ENCODE peak calls at places on chromosomes 3 and 15, in ten cellular contexts. One of them, this sample, is unnamed. For H3K9me3, the result is how much of the 10 kb centered on the place peaks cover.

GRCh38 chr3:170494766-170495165 is 76.1 kb downstream of the CLDN11 start:
- DNase-seq in heart right ventricle: no peak
- DNase-seq in left ventricle myocardium inferior: no peak
- DNase-seq in Panc1: no peak
- DNase-seq in tibial nerve: no peak
- DNase-seq in mesenchymal stem cell: no peak
- DNase-seq in ovary: peak
- DNase-seq in PC-3: no peak
- DNase-seq in right lobe of liver: no peak
- DNase-seq in suprapubic skin: no peak
- DNase-seq in this sample: no peak

GRCh38 chr3:144771401-144771870 is 799.8 kb downstream of the DIPK2A start:
- DNase-seq in heart right ventricle: no peak
- DNase-seq in left ventricle myocardium inferior: no peak
- DNase-seq in Panc1: no peak
- DNase-seq in tibial nerve: no peak
- DNase-seq in mesenchymal stem cell: no peak
- DNase-seq in ovary: no peak
- DNase-seq in PC-3: no peak
- DNase-seq in right lobe of liver: no peak
- DNase-seq in suprapubic skin: no peak
- DNase-seq in this sample: no peak

GRCh38 chr3:126146525-126147146 is 33.8 kb downstream of the ALDH1L1 start:
- DNase-seq in heart right ventricle: peak
- DNase-seq in left ventricle myocardium inferior: no peak
- DNase-seq in Panc1: no peak
- DNase-seq in tibial nerve: no peak
- DNase-seq in mesenchymal stem cell: no peak
- DNase-seq in ovary: no peak
- DNase-seq in PC-3: no peak
- DNase-seq in right lobe of liver: no peak
- DNase-seq in suprapubic skin: peak
- DNase-seq in this sample: no peak

GRCh38 chr3:38126121-38126892 is 10.6 kb downstream of the ACAA1 start:
- DNase-seq in heart right ventricle: no peak
- DNase-seq in left ventricle myocardium inferior: no peak
- DNase-seq in Panc1: no peak
- DNase-seq in tibial nerve: no peak
- DNase-seq in mesenchymal stem cell: no peak
- DNase-seq in ovary: no peak
- DNase-seq in PC-3: no peak
- DNase-seq in right lobe of liver: peak
- DNase-seq in suprapubic skin: peak
- DNase-seq in this sample: no peak

GRCh38 chr15:85597155-85597815 is 197.4 kb downstream of the KLHL25 start:
- DNase-seq in heart right ventricle: no peak
- DNase-seq in left ventricle myocardium inferior: no peak
- DNase-seq in Panc1: no peak
- DNase-seq in tibial nerve: no peak
- DNase-seq in mesenchymal stem cell: no peak
- DNase-seq in ovary: no peak
- DNase-seq in PC-3: no peak
- DNase-seq in right lobe of liver: no peak
- DNase-seq in suprapubic skin: no peak
- DNase-seq in this sample: no peak

GRCh38 chr15:36579792-36580431 is 486 bp downstream of the CDIN1 start:
- DNase-seq in heart right ventricle: no peak
- DNase-seq in left ventricle myocardium inferior: peak
- DNase-seq in Panc1: no peak
- DNase-seq in tibial nerve: peak
- DNase-seq in mesenchymal stem cell: no peak
- DNase-seq in ovary: peak
- DNase-seq in PC-3: peak
- DNase-seq in right lobe of liver: no peak
- DNase-seq in suprapubic skin: no peak
- DNase-seq in this sample: no peak

GRCh38 chr3:96991812-96992211 is 177.4 kb downstream of the EPHA6 start:
- DNase-seq in heart right ventricle: no peak
- DNase-seq in left ventricle myocardium inferior: no peak
- DNase-seq in Panc1: no peak
- DNase-seq in tibial nerve: no peak
- DNase-seq in mesenchymal stem cell: no peak
- DNase-seq in ovary: peak
- DNase-seq in PC-3: no peak
- DNase-seq in right lobe of liver: no peak
- DNase-seq in suprapubic skin: no peak
- DNase-seq in this sample: no peak

GRCh38 chr3:46883252-46884185 is 6.0 kb downstream of the PTH1R start:
- DNase-seq in heart right ventricle: no peak
- DNase-seq in left ventricle myocardium inferior: no peak
- DNase-seq in Panc1: no peak
- DNase-seq in tibial nerve: no peak
- DNase-seq in mesenchymal stem cell: peak
- DNase-seq in ovary: no peak
- DNase-seq in PC-3: no peak
- DNase-seq in right lobe of liver: no peak
- DNase-seq in suprapubic skin: no peak
- DNase-seq in this sample: peak

GRCh38 chr15:62050118-62050517 is 10.1 kb downstream of the VPS13C start:
- DNase-seq in heart right ventricle: no peak
- DNase-seq in left ventricle myocardium inferior: no peak
- DNase-seq in Panc1: no peak
- DNase-seq in tibial nerve: no peak
- DNase-seq in mesenchymal stem cell: no peak
- DNase-seq in ovary: no peak
- DNase-seq in PC-3: no peak
- DNase-seq in right lobe of liver: no peak
- DNase-seq in suprapubic skin: no peak
- DNase-seq in this sample: no peak

GRCh38 chr15:62052714-62053113 is 7.5 kb downstream of the VPS13C start:
- DNase-seq in heart right ventricle: no peak
- DNase-seq in left ventricle myocardium inferior: no peak
- DNase-seq in Panc1: no peak
- DNase-seq in tibial nerve: no peak
- DNase-seq in mesenchymal stem cell: no peak
- DNase-seq in ovary: no peak
- DNase-seq in PC-3: no peak
- DNase-seq in right lobe of liver: no peak
- DNase-seq in suprapubic skin: no peak
- DNase-seq in this sample: no peak

GRCh38 chr15:62051166-62051565 is 9.1 kb downstream of the VPS13C start:
- DNase-seq in heart right ventricle: no peak
- DNase-seq in left ventricle myocardium inferior: no peak
- DNase-seq in Panc1: no peak
- DNase-seq in tibial nerve: no peak
- DNase-seq in mesenchymal stem cell: no peak
- DNase-seq in ovary: no peak
- DNase-seq in PC-3: no peak
- DNase-seq in right lobe of liver: no peak
- DNase-seq in suprapubic skin: no peak
- DNase-seq in this sample: no peak

GRCh38 chr15:62054979-62055378 is 5.3 kb downstream of the VPS13C start:
- DNase-seq in heart right ventricle: no peak
- DNase-seq in left ventricle myocardium inferior: no peak
- DNase-seq in Panc1: no peak
- DNase-seq in tibial nerve: no peak
- DNase-seq in mesenchymal stem cell: no peak
- DNase-seq in ovary: no peak
- DNase-seq in PC-3: no peak
- DNase-seq in right lobe of liver: no peak
- DNase-seq in suprapubic skin: no peak
- DNase-seq in this sample: no peak

GRCh38 chr15:62053439-62054085 is 6.7 kb downstream of the VPS13C start:
- DNase-seq in heart right ventricle: no peak
- DNase-seq in left ventricle myocardium inferior: no peak
- DNase-seq in Panc1: no peak
- DNase-seq in tibial nerve: no peak
- DNase-seq in mesenchymal stem cell: no peak
- DNase-seq in ovary: no peak
- DNase-seq in PC-3: no peak
- DNase-seq in right lobe of liver: no peak
- DNase-seq in suprapubic skin: no peak
- DNase-seq in this sample: no peak
- H3K27ac ChIP-seq in heart right ventricle: no peak
- H3K27ac ChIP-seq in left ventricle myocardium inferior: no peak
- H3K27ac ChIP-seq in Panc1: no peak
- H3K27ac ChIP-seq in tibial nerve: no peak
- H3K27ac ChIP-seq in mesenchymal stem cell: no peak
- H3K27ac ChIP-seq in ovary: no peak
- H3K27ac ChIP-seq in PC-3: no peak
- H3K27ac ChIP-seq in right lobe of liver: no peak
- H3K27ac ChIP-seq in suprapubic skin: no peak
- H3K27ac ChIP-seq in this sample: no peak

GRCh38 chr3:31926543-31926942 is 54.5 kb downstream of the OSBPL10 start:
- DNase-seq in heart right ventricle: no peak
- DNase-seq in left ventricle myocardium inferior: no peak
- DNase-seq in Panc1: no peak
- DNase-seq in tibial nerve: no peak
- DNase-seq in mesenchymal stem cell: no peak
- DNase-seq in ovary: no peak
- DNase-seq in PC-3: no peak
- DNase-seq in right lobe of liver: no peak
- DNase-seq in suprapubic skin: no peak
- DNase-seq in this sample: no peak

GRCh38 chr3:31927806-31928205 is 53.3 kb downstream of the OSBPL10 start:
- DNase-seq in heart right ventricle: no peak
- DNase-seq in left ventricle myocardium inferior: no peak
- DNase-seq in Panc1: no peak
- DNase-seq in tibial nerve: no peak
- DNase-seq in mesenchymal stem cell: no peak
- DNase-seq in ovary: no peak
- DNase-seq in PC-3: no peak
- DNase-seq in right lobe of liver: no peak
- DNase-seq in suprapubic skin: no peak
- DNase-seq in this sample: no peak

GRCh38 chr3:31922962-31923361 is 58.1 kb downstream of the OSBPL10 start:
- DNase-seq in heart right ventricle: no peak
- DNase-seq in left ventricle myocardium inferior: no peak
- DNase-seq in Panc1: no peak
- DNase-seq in tibial nerve: no peak
- DNase-seq in mesenchymal stem cell: no peak
- DNase-seq in ovary: no peak
- DNase-seq in PC-3: no peak
- DNase-seq in right lobe of liver: no peak
- DNase-seq in suprapubic skin: no peak
- DNase-seq in this sample: no peak

GRCh38 chr3:31924628-31925270 is 56.3 kb downstream of the OSBPL10 start:
- DNase-seq in heart right ventricle: no peak
- DNase-seq in left ventricle myocardium inferior: no peak
- DNase-seq in Panc1: no peak
- DNase-seq in tibial nerve: no peak
- DNase-seq in mesenchymal stem cell: no peak
- DNase-seq in ovary: no peak
- DNase-seq in PC-3: no peak
- DNase-seq in right lobe of liver: no peak
- DNase-seq in suprapubic skin: no peak
- DNase-seq in this sample: no peak

DNA sequence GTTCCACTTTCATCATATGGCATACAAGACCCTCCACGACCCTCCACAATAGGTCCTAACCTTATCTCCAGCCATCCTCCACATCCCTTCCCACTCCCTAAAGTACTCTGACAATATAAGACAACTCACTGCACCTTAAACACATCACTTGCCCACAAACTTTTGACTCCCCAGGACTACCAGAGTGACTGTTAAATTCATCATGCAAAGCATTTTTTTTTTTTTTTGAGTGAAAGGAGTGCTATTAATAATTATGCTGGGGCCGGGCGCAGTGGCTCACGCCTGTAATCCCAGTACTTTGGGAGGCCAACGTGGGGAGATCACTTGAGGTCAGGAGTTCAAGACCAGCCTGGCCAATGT is 55.8 kb downstream of the OSBPL10 start:
- DNase-seq in heart right ventricle: no peak
- DNase-seq in left ventricle myocardium inferior: no peak
- DNase-seq in Panc1: no peak
- DNase-seq in tibial nerve: no peak
- DNase-seq in mesenchymal stem cell: no peak
- DNase-seq in ovary: no peak
- DNase-seq in PC-3: no peak
- DNase-seq in right lobe of liver: no peak
- DNase-seq in suprapubic skin: no peak
- DNase-seq in this sample: no peak
- H3K4me3 ChIP-seq in heart right ventricle: no peak
- H3K4me3 ChIP-seq in left ventricle myocardium inferior: no peak
- H3K4me3 ChIP-seq in Panc1: no peak
- H3K4me3 ChIP-seq in tibial nerve: no peak
- H3K4me3 ChIP-seq in mesenchymal stem cell: no peak
- H3K4me3 ChIP-seq in ovary: no peak
- H3K4me3 ChIP-seq in PC-3: no peak
- H3K4me3 ChIP-seq in right lobe of liver: no peak
- H3K4me3 ChIP-seq in suprapubic skin: no peak
- H3K4me3 ChIP-seq in this sample: no peak

DNA sequence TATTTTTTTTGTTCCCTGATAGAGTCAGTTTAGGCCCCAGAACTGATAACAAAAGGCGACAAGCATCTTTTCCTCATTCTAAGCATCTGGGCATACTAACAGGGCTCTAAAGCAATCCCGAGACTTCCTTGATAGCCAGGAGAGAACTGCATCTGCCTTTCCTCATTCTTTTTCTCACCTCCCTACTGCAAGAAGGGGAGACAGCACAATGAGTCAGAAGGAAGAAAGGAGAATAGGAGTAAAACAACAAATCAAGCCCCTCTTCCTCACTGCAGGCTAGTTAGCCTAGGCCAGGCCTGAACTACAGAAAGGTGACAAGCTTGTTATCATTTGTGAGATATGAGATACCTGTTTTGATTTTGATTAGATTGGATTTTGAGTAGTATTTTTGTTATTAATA is 97.9 kb downstream of the NAALADL2 start:
- DNase-seq in heart right ventricle: no peak
- DNase-seq in left ventricle myocardium inferior: no peak
- DNase-seq in Panc1: no peak
- DNase-seq in tibial nerve: no peak
- DNase-seq in mesenchymal stem cell: peak
- DNase-seq in ovary: no peak
- DNase-seq in PC-3: no peak
- DNase-seq in right lobe of liver: no peak
- DNase-seq in suprapubic skin: no peak
- DNase-seq in this sample: no peak
- H3K9me3 ChIP-seq in heart right ventricle: under half
- H3K9me3 ChIP-seq in left ventricle myocardium inferior: under half
- H3K9me3 ChIP-seq in Panc1: under half
- H3K9me3 ChIP-seq in tibial nerve: under half
- H3K9me3 ChIP-seq in mesenchymal stem cell: under half
- H3K9me3 ChIP-seq in ovary: under half
- H3K9me3 ChIP-seq in PC-3: under half
- H3K9me3 ChIP-seq in right lobe of liver: under half
- H3K9me3 ChIP-seq in suprapubic skin: under half
- H3K9me3 ChIP-seq in this sample: under half

DNA sequence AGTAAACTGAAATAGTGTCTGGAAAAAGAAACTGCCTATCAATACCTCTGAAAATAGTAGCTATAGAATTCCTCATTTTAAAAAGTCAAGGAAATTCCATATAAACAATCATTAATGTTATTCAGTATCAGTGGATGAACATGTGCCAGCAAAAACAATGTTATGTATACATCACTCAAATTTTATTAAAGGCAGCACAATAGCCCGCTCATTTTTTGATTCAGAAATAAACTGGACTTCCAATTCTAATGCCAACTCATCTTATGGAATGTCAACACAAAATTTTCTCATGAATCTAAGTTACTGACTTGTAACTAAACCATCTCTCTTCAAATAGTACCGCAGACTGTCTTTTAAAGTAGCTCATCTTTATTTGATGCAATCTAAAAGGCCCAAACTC is 19.0 kb downstream of the THBS1 start:
- DNase-seq in heart right ventricle: no peak
- DNase-seq in left ventricle myocardium inferior: no peak
- DNase-seq in Panc1: no peak
- DNase-seq in tibial nerve: no peak
- DNase-seq in mesenchymal stem cell: peak
- DNase-seq in ovary: no peak
- DNase-seq in PC-3: peak
- DNase-seq in right lobe of liver: no peak
- DNase-seq in suprapubic skin: no peak
- DNase-seq in this sample: no peak
- H3K27ac ChIP-seq in heart right ventricle: no peak
- H3K27ac ChIP-seq in left ventricle myocardium inferior: no peak
- H3K27ac ChIP-seq in Panc1: no peak
- H3K27ac ChIP-seq in tibial nerve: no peak
- H3K27ac ChIP-seq in mesenchymal stem cell: no peak
- H3K27ac ChIP-seq in ovary: no peak
- H3K27ac ChIP-seq in PC-3: no peak
- H3K27ac ChIP-seq in right lobe of liver: no peak
- H3K27ac ChIP-seq in suprapubic skin: no peak
- H3K27ac ChIP-seq in this sample: no peak